ENCODE peak calls at places on chromosomes 5 and 9, in eight cellular contexts. One of them, this sample, is unnamed.

GRCh38 chr5:65535529-65535987 is 27.4 kb downstream of the CENPK start:
- DNase-seq in aorta: no peak
- DNase-seq in effector memory CD4-positive, alpha-beta T cell: no peak
- DNase-seq in gastrocnemius medialis: no peak
- DNase-seq in tibial nerve: no peak
- DNase-seq in right atrium auricular region: no peak
- DNase-seq in A549: no peak
- DNase-seq in ovary: no peak
- DNase-seq in this sample: no peak

GRCh38 chr9:89891221-89892052 is 286.6 kb downstream of the GADD45G start:
- DNase-seq in aorta: no peak
- DNase-seq in effector memory CD4-positive, alpha-beta T cell: no peak
- DNase-seq in gastrocnemius medialis: peak; percentile 29
- DNase-seq in tibial nerve: peak; percentile 68
- DNase-seq in right atrium auricular region: no peak
- DNase-seq in A549: no peak
- DNase-seq in ovary: peak; percentile 91
- DNase-seq in this sample: peak; percentile 91

GRCh38 chr5:142015781-142016533 is 3.1 kb upstream of the GNPDA1 start:
- DNase-seq in aorta: no peak
- DNase-seq in effector memory CD4-positive, alpha-beta T cell: peak; percentile 11
- DNase-seq in gastrocnemius medialis: no peak
- DNase-seq in tibial nerve: no peak
- DNase-seq in right atrium auricular region: no peak
- DNase-seq in A549: no peak
- DNase-seq in ovary: no peak
- DNase-seq in this sample: no peak

GRCh38 chr5:167967494-167968180 is 323.8 kb upstream of the WWC1 start:
- DNase-seq in aorta: no peak
- DNase-seq in effector memory CD4-positive, alpha-beta T cell: no peak
- DNase-seq in gastrocnemius medialis: no peak
- DNase-seq in tibial nerve: no peak
- DNase-seq in right atrium auricular region: no peak
- DNase-seq in A549: no peak
- DNase-seq in ovary: no peak
- DNase-seq in this sample: no peak

GRCh38 chr9:4864234-4864661 is 71.5 kb downstream of the RCL1 start:
- DNase-seq in aorta: no peak
- DNase-seq in effector memory CD4-positive, alpha-beta T cell: no peak
- DNase-seq in gastrocnemius medialis: no peak
- DNase-seq in tibial nerve: no peak
- DNase-seq in right atrium auricular region: no peak
- DNase-seq in A549: no peak
- DNase-seq in ovary: no peak
- DNase-seq in this sample: no peak

GRCh38 chr5:144510845-144511580 is 340.3 kb downstream of the KCTD16 start:
- DNase-seq in aorta: no peak
- DNase-seq in effector memory CD4-positive, alpha-beta T cell: no peak
- DNase-seq in gastrocnemius medialis: no peak
- DNase-seq in tibial nerve: no peak
- DNase-seq in right atrium auricular region: no peak
- DNase-seq in A549: no peak
- DNase-seq in ovary: no peak
- DNase-seq in this sample: no peak

GRCh38 chr5:116575635-116576042 is 1.0 kb upstream of the SEMA6A start:
- DNase-seq in aorta: no peak
- DNase-seq in effector memory CD4-positive, alpha-beta T cell: no peak
- DNase-seq in gastrocnemius medialis: no peak
- DNase-seq in tibial nerve: no peak
- DNase-seq in right atrium auricular region: no peak
- DNase-seq in A549: no peak
- DNase-seq in ovary: peak; percentile 52
- DNase-seq in this sample: no peak

GRCh38 chr5:55645304-55645703 is 66.8 kb downstream of the SLC38A9 start:
- DNase-seq in aorta: no peak
- DNase-seq in effector memory CD4-positive, alpha-beta T cell: no peak
- DNase-seq in gastrocnemius medialis: no peak
- DNase-seq in tibial nerve: no peak
- DNase-seq in right atrium auricular region: no peak
- DNase-seq in A549: no peak
- DNase-seq in ovary: no peak
- DNase-seq in this sample: no peak

GRCh38 chr9:3879731-3880493 is 354.1 kb upstream of the RFX3 start:
- DNase-seq in aorta: no peak
- DNase-seq in effector memory CD4-positive, alpha-beta T cell: no peak
- DNase-seq in gastrocnemius medialis: peak; percentile 16
- DNase-seq in tibial nerve: no peak
- DNase-seq in right atrium auricular region: no peak
- DNase-seq in A549: no peak
- DNase-seq in ovary: no peak
- DNase-seq in this sample: no peak

GRCh38 chr5:33180900-33181299 is 259.9 kb upstream of the TARS1 start:
- DNase-seq in aorta: no peak
- DNase-seq in effector memory CD4-positive, alpha-beta T cell: no peak
- DNase-seq in gastrocnemius medialis: no peak
- DNase-seq in tibial nerve: no peak
- DNase-seq in right atrium auricular region: no peak
- DNase-seq in A549: peak; percentile 3
- DNase-seq in ovary: no peak
- DNase-seq in this sample: no peak

GRCh38 chr5:146816775-146817387 is 61.7 kb downstream of the PPP2R2B start:
- DNase-seq in aorta: no peak
- DNase-seq in effector memory CD4-positive, alpha-beta T cell: no peak
- DNase-seq in gastrocnemius medialis: no peak
- DNase-seq in tibial nerve: no peak
- DNase-seq in right atrium auricular region: no peak
- DNase-seq in A549: no peak
- DNase-seq in ovary: no peak
- DNase-seq in this sample: no peak

GRCh38 chr5:176742246-176743105 is 67.9 kb upstream of the UNC5A start:
- DNase-seq in aorta: no peak
- DNase-seq in effector memory CD4-positive, alpha-beta T cell: no peak
- DNase-seq in gastrocnemius medialis: no peak
- DNase-seq in tibial nerve: no peak
- DNase-seq in right atrium auricular region: peak; percentile 16
- DNase-seq in A549: no peak
- DNase-seq in ovary: no peak
- DNase-seq in this sample: peak; percentile 83

GRCh38 chr5:102048940-102049339 is 247.1 kb downstream of the SLCO4C1 start:
- DNase-seq in aorta: no peak
- DNase-seq in effector memory CD4-positive, alpha-beta T cell: no peak
- DNase-seq in gastrocnemius medialis: no peak
- DNase-seq in tibial nerve: no peak
- DNase-seq in right atrium auricular region: no peak
- DNase-seq in A549: no peak
- DNase-seq in ovary: no peak
- DNase-seq in this sample: no peak

GRCh38 chr5:138819065-138819464 is 56.1 kb downstream of the LRRTM2 start:
- DNase-seq in aorta: no peak
- DNase-seq in effector memory CD4-positive, alpha-beta T cell: no peak
- DNase-seq in gastrocnemius medialis: peak; percentile 63
- DNase-seq in tibial nerve: no peak
- DNase-seq in right atrium auricular region: no peak
- DNase-seq in A549: no peak
- DNase-seq in ovary: no peak
- DNase-seq in this sample: no peak
- H3K27ac ChIP-seq in aorta: no peak overlapping the region
- H3K27ac ChIP-seq in effector memory CD4-positive, alpha-beta T cell: no peak overlapping the region
- H3K27ac ChIP-seq in gastrocnemius medialis: peak overlapping the region; percentile 32
- H3K27ac ChIP-seq in tibial nerve: no peak overlapping the region
- H3K27ac ChIP-seq in right atrium auricular region: no peak overlapping the region
- H3K27ac ChIP-seq in A549: no peak overlapping the region
- H3K27ac ChIP-seq in ovary: no peak overlapping the region
- H3K27ac ChIP-seq in this sample: no peak overlapping the region

GRCh38 chr9:120936764-120937122 is 10.1 kb upstream of the TRAF1 start:
- DNase-seq in aorta: no peak
- DNase-seq in effector memory CD4-positive, alpha-beta T cell: no peak
- DNase-seq in gastrocnemius medialis: no peak
- DNase-seq in tibial nerve: no peak
- DNase-seq in right atrium auricular region: no peak
- DNase-seq in A549: no peak
- DNase-seq in ovary: no peak
- DNase-seq in this sample: no peak
- H3K4me1 ChIP-seq in aorta: peaks cover 8% of the 10 kb centered on the region
- H3K4me1 ChIP-seq in effector memory CD4-positive, alpha-beta T cell: peaks cover 50% of the 10 kb centered on the region
- H3K4me1 ChIP-seq in gastrocnemius medialis: peaks cover 17% of the 10 kb centered on the region
- H3K4me1 ChIP-seq in tibial nerve: peaks cover 43% of the 10 kb centered on the region
- H3K4me1 ChIP-seq in right atrium auricular region: no peaks in the 10 kb centered on the region
- H3K4me1 ChIP-seq in A549: peaks cover 51% of the 10 kb centered on the region
- H3K4me1 ChIP-seq in ovary: peaks cover 35% of the 10 kb centered on the region
- H3K4me1 ChIP-seq in this sample: peaks cover 36% of the 10 kb centered on the region

GRCh38 chr9:104923289-104923688 is 4.7 kb downstream of the ABCA1 start:
- DNase-seq in aorta: no peak
- DNase-seq in effector memory CD4-positive, alpha-beta T cell: no peak
- DNase-seq in gastrocnemius medialis: no peak
- DNase-seq in tibial nerve: no peak
- DNase-seq in right atrium auricular region: no peak
- DNase-seq in A549: no peak
- DNase-seq in ovary: no peak
- DNase-seq in this sample: no peak

GRCh38 chr9:104927216-104927911 is 591 bp downstream of the ABCA1 start:
- DNase-seq in aorta: peak; percentile 68
- DNase-seq in effector memory CD4-positive, alpha-beta T cell: no peak
- DNase-seq in gastrocnemius medialis: peak; percentile 66
- DNase-seq in tibial nerve: no peak
- DNase-seq in right atrium auricular region: peak; percentile 64
- DNase-seq in A549: peak; percentile 48
- DNase-seq in ovary: peak; percentile 58
- DNase-seq in this sample: no peak

GRCh38 chr9:104923740-104924139 is 4.2 kb downstream of the ABCA1 start:
- DNase-seq in aorta: no peak
- DNase-seq in effector memory CD4-positive, alpha-beta T cell: no peak
- DNase-seq in gastrocnemius medialis: no peak
- DNase-seq in tibial nerve: no peak
- DNase-seq in right atrium auricular region: no peak
- DNase-seq in A549: no peak
- DNase-seq in ovary: no peak
- DNase-seq in this sample: no peak

GRCh38 chr9:104931256-104931655 is 3.3 kb upstream of the ABCA1 start:
- DNase-seq in aorta: no peak
- DNase-seq in effector memory CD4-positive, alpha-beta T cell: no peak
- DNase-seq in gastrocnemius medialis: no peak
- DNase-seq in tibial nerve: no peak
- DNase-seq in right atrium auricular region: no peak
- DNase-seq in A549: no peak
- DNase-seq in ovary: no peak
- DNase-seq in this sample: no peak

GRCh38 chr9:104927912-104928740 is at the start of gene ABCA1:
- DNase-seq in aorta: peak; percentile 97
- DNase-seq in effector memory CD4-positive, alpha-beta T cell: peak; percentile 64
- DNase-seq in gastrocnemius medialis: peak; percentile 96
- DNase-seq in tibial nerve: peak; percentile 96
- DNase-seq in right atrium auricular region: peak; percentile 97
- DNase-seq in A549: peak; percentile 79
- DNase-seq in ovary: peak; percentile 93
- DNase-seq in this sample: peak; percentile 99
- H3K4me3 ChIP-seq in aorta: peak within 1 kb of the TSS; percentile 87
- H3K4me3 ChIP-seq in effector memory CD4-positive, alpha-beta T cell: peak within 1 kb of the TSS; percentile 79
- H3K4me3 ChIP-seq in gastrocnemius medialis: peak within 1 kb of the TSS; percentile 82
- H3K4me3 ChIP-seq in tibial nerve: peak within 1 kb of the TSS; percentile 63
- H3K4me3 ChIP-seq in right atrium auricular region: peak within 1 kb of the TSS; percentile 75
- H3K4me3 ChIP-seq in A549: peak within 1 kb of the TSS; percentile 73
- H3K4me3 ChIP-seq in ovary: peak within 1 kb of the TSS; percentile 71
- H3K4me3 ChIP-seq in this sample: peak within 1 kb of the TSS; percentile 87

GRCh38 chr5:111743993-111744392 is 13.0 kb downstream of the NREP start:
- DNase-seq in aorta: no peak
- DNase-seq in effector memory CD4-positive, alpha-beta T cell: no peak
- DNase-seq in gastrocnemius medialis: no peak
- DNase-seq in tibial nerve: no peak
- DNase-seq in right atrium auricular region: no peak
- DNase-seq in A549: no peak
- DNase-seq in ovary: no peak
- DNase-seq in this sample: no peak
- H3K27ac ChIP-seq in aorta: no peak overlapping the region
- H3K27ac ChIP-seq in effector memory CD4-positive, alpha-beta T cell: no peak overlapping the region
- H3K27ac ChIP-seq in gastrocnemius medialis: no peak overlapping the region
- H3K27ac ChIP-seq in tibial nerve: no peak overlapping the region
- H3K27ac ChIP-seq in right atrium auricular region: no peak overlapping the region
- H3K27ac ChIP-seq in A549: no peak overlapping the region
- H3K27ac ChIP-seq in ovary: no peak overlapping the region
- H3K27ac ChIP-seq in this sample: peak overlapping the region; percentile 77

DNA sequence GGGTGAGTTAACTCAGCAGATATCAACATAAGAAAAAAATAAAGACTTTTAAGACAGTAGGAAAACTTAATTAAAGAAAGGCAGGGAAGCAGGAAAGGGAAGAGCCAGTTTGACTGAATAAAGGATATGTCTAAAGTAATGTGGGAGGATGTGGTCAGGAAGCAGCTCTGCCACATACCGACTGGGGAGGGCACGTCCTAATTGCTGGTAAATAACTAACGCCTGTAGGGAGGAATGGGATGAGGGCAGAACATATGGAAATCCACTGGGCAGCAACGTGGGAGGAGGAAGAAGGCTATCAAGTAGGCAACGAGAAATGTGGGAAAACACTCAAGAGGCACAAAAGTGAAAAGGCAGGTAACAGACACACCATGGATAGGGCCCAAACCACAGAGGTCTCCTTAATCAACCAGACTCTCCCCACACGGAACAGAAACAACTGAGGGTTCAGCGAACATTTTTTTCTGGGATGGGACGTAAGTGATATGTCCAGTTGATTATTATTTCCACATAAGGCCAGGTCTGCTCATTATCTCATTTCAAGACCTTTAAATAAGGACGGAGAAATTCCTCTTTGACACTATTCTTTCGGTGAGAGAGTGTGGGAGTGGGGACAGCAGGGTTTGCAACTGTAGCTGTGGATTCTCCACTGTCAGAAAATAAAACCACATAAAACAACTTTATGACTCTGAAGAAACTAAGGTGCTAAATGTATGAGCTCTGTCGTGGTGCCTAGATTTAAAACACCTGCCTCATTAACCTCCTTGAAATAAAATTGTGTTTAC is 17.1 kb downstream of the IARS1 start:
- DNase-seq in aorta: no peak
- DNase-seq in effector memory CD4-positive, alpha-beta T cell: no peak
- DNase-seq in gastrocnemius medialis: no peak
- DNase-seq in tibial nerve: no peak
- DNase-seq in right atrium auricular region: no peak
- DNase-seq in A549: no peak
- DNase-seq in ovary: no peak
- DNase-seq in this sample: no peak
- H3K4me1 ChIP-seq in aorta: no peaks in the 10 kb centered on the region
- H3K4me1 ChIP-seq in effector memory CD4-positive, alpha-beta T cell: peaks cover 6% of the 10 kb centered on the region
- H3K4me1 ChIP-seq in gastrocnemius medialis: no peaks in the 10 kb centered on the region
- H3K4me1 ChIP-seq in tibial nerve: no peaks in the 10 kb centered on the region
- H3K4me1 ChIP-seq in right atrium auricular region: no peaks in the 10 kb centered on the region
- H3K4me1 ChIP-seq in A549: no peaks in the 10 kb centered on the region
- H3K4me1 ChIP-seq in ovary: no peaks in the 10 kb centered on the region
- H3K4me1 ChIP-seq in this sample: no peaks in the 10 kb centered on the region